ENCODE peak calls at places on chromosome 2, in ten cellular contexts. U is activated effector memory CD4-positive, alpha-beta T cell treated with anti-CD3 and anti-CD28 coated beads, Interleukin-2, amount 50 U/mL, for 16 hours; W is stimulated activated CD4-positive, alpha-beta T cell treated with anti-CD3 and anti-CD28 coated beads, Interleukin-4, amount 100 ng/mL, for 4 hours; K is central memory CD4-positive, alpha-beta T cell; O is thoracic aorta; E is body of pancreas; G is activated CD8-positive, alpha-beta memory T cell treated with anti-CD3 and anti-CD28 coated beads for 48 hours; A is psoas muscle; N is iPS-NIHi11; X is SK-N-DZ. P is an unnamed sample.
A peak's percentile ranks its signal among the peaks of the same experiment; 100 is the strongest.

GRCh38 chr2:180523629-180524340 is 456.6 kb upstream of the UBE2E3 start:
- DNase-seq in U (no peak), W (no peak), K (no peak), O (no peak), E (no peak), G (no peak), A (no peak), N (no peak), X (no peak), P (no peak)

GRCh38 chr2:84875213-84875560 is 5.7 kb downstream of the TRABD2A start:
- DNase-seq in U (no peak), W (no peak), K (no peak), O (no peak), E (no peak), G (no peak), A (no peak), N (no peak), X (no peak), P (no peak)

GRCh38 chr2:746697-747096 is 69.5 kb upstream of the TMEM18 start:
- DNase-seq in U (no peak), W (no peak), K (no peak), O (no peak), E (no peak), G (no peak), A (no peak), N (no peak), X (no peak), P (no peak)

GRCh38 chr2:23789012-23789411 is 137.9 kb downstream of the ATAD2B start:
- DNase-seq in U (no peak), W (no peak), K (no peak), O (no peak), E (no peak), G (no peak), A (no peak), N (no peak), X (no peak), P (no peak)

GRCh38 chr2:108573070-108573469 is 38.8 kb downstream of the LIMS1 start:
- DNase-seq in U (no peak), W (no peak), K (no peak), O (no peak), E (no peak), G (no peak), A (no peak), N (no peak), X (no peak), P (no peak)

GRCh38 chr2:10289891-10290290 is 12.8 kb upstream of the HPCAL1 start:
- DNase-seq in U (no peak), W (no peak), K (no peak), O (no peak), E (no peak), G (no peak), A (peak; percentile 26), N (no peak), X (no peak), P (no peak)

GRCh38 chr2:168254158-168254935 is 7.0 kb upstream of the STK39 start:
- DNase-seq in U (no peak), W (no peak), K (no peak), O (no peak), E (no peak), G (no peak), A (no peak), N (no peak), X (peak; percentile 77), P (no peak)

GRCh38 chr2:145751634-145752033 is 1231.7 kb upstream of the ZEB2 start:
- DNase-seq in U (no peak), W (no peak), K (no peak), O (no peak), E (no peak), G (no peak), A (no peak), N (peak; percentile 15), X (no peak), P (no peak)

GRCh38 chr2:145909781-145910180 is 1389.9 kb upstream of the ZEB2 start:
- DNase-seq in U (no peak), W (no peak), K (no peak), O (no peak), E (no peak), G (no peak), A (no peak), N (no peak), X (no peak), P (no peak)

GRCh38 chr2:235394278-235394828 is 99.5 kb upstream of the AGAP1 start:
- DNase-seq in U (no peak), W (no peak), K (no peak), O (no peak), E (no peak), G (no peak), A (no peak), N (no peak), X (no peak), P (no peak)

GRCh38 chr2:84980263-84980983 is 9.5 kb downstream of the KCMF1 start:
- DNase-seq in U (no peak), W (no peak), K (no peak), O (no peak), E (no peak), G (no peak), A (no peak), N (no peak), X (no peak), P (no peak)

GRCh38 chr2:47650001-47650535 is 132.9 kb upstream of the MSH6 start:
- DNase-seq in U (peak; percentile 10), W (no peak), K (no peak), O (no peak), E (no peak), G (no peak), A (no peak), N (no peak), X (no peak), P (no peak)

GRCh38 chr2:43210467-43211303 is 15.7 kb downstream of the ZFP36L2 start:
- DNase-seq in U (no peak), W (peak; percentile 27), K (peak; percentile 20), O (peak; percentile 38), E (peak; percentile 23), G (no peak), A (peak; percentile 72), N (no peak), X (no peak), P (no peak)

GRCh38 chr2:42513252-42513918 is 19.6 kb upstream of the KCNG3 start:
- DNase-seq in U (no peak), W (no peak), K (no peak), O (no peak), E (peak; percentile 39), G (no peak), A (no peak), N (peak; percentile 75), X (peak; percentile 21), P (peak; percentile 9)

GRCh38 chr2:162688403-162688802 is 150.2 kb downstream of the KCNH7 start:
- DNase-seq in U (no peak), W (no peak), K (no peak), O (no peak), E (no peak), G (no peak), A (no peak), N (no peak), X (no peak), P (no peak)

GRCh38 chr2:199471443-199472057 is 13.8 kb upstream of the SATB2 start:
- DNase-seq in U (peak; percentile 65), W (no peak), K (no peak), O (no peak), E (peak; percentile 77), G (peak; percentile 9), A (peak; percentile 82), N (peak; percentile 86), X (peak; percentile 82), P (no peak)

GRCh38 chr2:189305291-189305943 is 125.9 kb upstream of the COL5A2 start:
- DNase-seq in U (no peak), W (no peak), K (no peak), O (no peak), E (no peak), G (no peak), A (no peak), N (no peak), X (no peak), P (no peak)

GRCh38 chr2:86072271-86072858 is 33.3 kb downstream of the POLR1A start:
- DNase-seq in U (no peak), W (no peak), K (no peak), O (peak; percentile 51), E (peak; percentile 91), G (no peak), A (peak; percentile 85), N (no peak), X (no peak), P (peak; percentile 61)

GRCh38 chr2:72141032-72141645 is 6.5 kb downstream of the CYP26B1 start:
- DNase-seq in U (no peak), W (no peak), K (no peak), O (no peak), E (peak; percentile 3), G (no peak), A (no peak), N (no peak), X (no peak), P (peak; percentile 0)

GRCh38 chr2:56334622-56335021 is 150.8 kb downstream of the CCDC85A start:
- DNase-seq in U (no peak), W (no peak), K (no peak), O (no peak), E (no peak), G (no peak), A (no peak), N (peak; percentile 31), X (no peak), P (no peak)

GRCh38 chr2:17518212-17519154 is at the start of gene RAD51AP2:
- DNase-seq in U (no peak), W (no peak), K (no peak), O (peak; percentile 52), E (peak; percentile 78), G (no peak), A (peak; percentile 93), N (peak; percentile 88), X (peak; percentile 76), P (peak; percentile 86)

GRCh38 chr2:178190938-178191910 is 3.1 kb upstream of the OSBPL6 start:
- DNase-seq in U (no peak), W (no peak), K (peak; percentile 53), O (no peak), E (no peak), G (no peak), A (no peak), N (no peak), X (no peak), P (no peak)

GRCh38 chr2:118774458-118775133 is 72.9 kb downstream of the EN1 start:
- DNase-seq in U (no peak), W (peak; percentile 10), K (no peak), O (no peak), E (peak; percentile 74), G (no peak), A (peak; percentile 77), N (peak; percentile 89), X (no peak), P (peak; percentile 8)

GRCh38 chr2:159095813-159096212 is 127.4 kb downstream of the TANC1 start:
- DNase-seq in U (no peak), W (no peak), K (no peak), O (no peak), E (no peak), G (no peak), A (no peak), N (no peak), X (no peak), P (no peak)